ENCODE peak calls at places on chromosomes 13 and 19, in seven cellular contexts. S is Karpas-422; X is CD4-positive, alpha-beta T cell; W is aorta; D is neuronal stem cell; I is brain microvascular endothelial cell; Y is CD8-positive, alpha-beta memory T cell. Q is an unnamed sample.

GRCh38 chr13:30744056-30744684 is 8.8 kb downstream of the ALOX5AP start:
- DNase-seq in W (peak), S (peak), X (peak), D (no peak), Y (peak), I (peak), Q (no peak)

GRCh38 chr19:39223703-39224279 is 19.7 kb upstream of the SYCN start:
- DNase-seq in Y (no peak), W (no peak), X (no peak), D (peak), I (peak), S (peak), Q (no peak)

GRCh38 chr19:46232029-46232428 is 2.5 kb downstream of the IGFL1 start:
- DNase-seq in W (no peak), D (no peak), I (no peak), Y (no peak), X (no peak), S (no peak), Q (no peak)

GRCh38 chr13:40377783-40378182 is 288.7 kb downstream of the FOXO1 start:
- DNase-seq in S (no peak), D (no peak), W (no peak), Y (no peak), X (no peak), I (peak), Q (no peak)

GRCh38 chr13:21663197-21663596 is 7.7 kb upstream of the FGF9 start:
- DNase-seq in Y (no peak), I (no peak), X (no peak), S (peak), D (no peak), W (no peak), Q (no peak)

GRCh38 chr19:33878912-33879810 is 82.5 kb downstream of the KCTD15 start:
- DNase-seq in D (no peak), S (no peak), X (no peak), I (peak), W (no peak), Y (no peak), Q (no peak)

GRCh38 chr19:33292595-33293254 is 9.6 kb downstream of the CEBPA start:
- DNase-seq in I (no peak), W (peak), S (no peak), Y (no peak), D (no peak), X (no peak), Q (no peak)

GRCh38 chr19:30367001-30367400 is 5.2 kb upstream of the ZNF536 start:
- DNase-seq in W (no peak), D (no peak), I (no peak), S (no peak), X (no peak), Y (no peak), Q (no peak)

GRCh38 chr19:32652893-32653625 is 21.9 kb downstream of the ANKRD27 start:
- DNase-seq in S (no peak), I (peak), D (no peak), W (peak), X (no peak), Y (no peak), Q (peak)

GRCh38 chr19:44747739-44748425 is 626 bp upstream of the BCL3 start:
- DNase-seq in W (peak), S (peak), D (no peak), Y (no peak), X (peak), I (no peak), Q (no peak)

GRCh38 chr13:70729369-70729768 is 621.1 kb upstream of the KLHL1 start:
- DNase-seq in I (no peak), S (no peak), D (no peak), W (no peak), X (no peak), Y (no peak), Q (no peak)

GRCh38 chr13:33051632-33052031 is 35.4 kb downstream of the KL start:
- DNase-seq in I (no peak), Y (no peak), W (no peak), S (no peak), X (no peak), D (no peak), Q (no peak)

GRCh38 chr19:35716735-35716984 is 1.1 kb upstream of the KMT2B start:
- DNase-seq in W (peak), Y (no peak), S (peak), D (no peak), X (no peak), I (no peak), Q (no peak)

GRCh38 chr13:98563071-98563470 is 13.8 kb downstream of the STK24 start:
- DNase-seq in W (no peak), S (no peak), D (no peak), X (no peak), I (no peak), Y (no peak), Q (no peak)

GRCh38 chr19:4817467-4818277 is 13.8 kb downstream of the TICAM1 start:
- DNase-seq in I (no peak), S (no peak), X (no peak), Y (no peak), D (no peak), W (no peak), Q (no peak)

GRCh38 chr19:39499082-39499642 is 415 bp downstream of the DLL3 start:
- DNase-seq in X (no peak), Y (no peak), S (no peak), W (no peak), I (no peak), D (no peak), Q (no peak)

GRCh38 chr13:32901994-32902780 is 114.0 kb upstream of the KL start:
- DNase-seq in Y (no peak), D (no peak), S (no peak), X (no peak), W (no peak), I (no peak), Q (no peak)

GRCh38 chr19:12939292-12939606 is 840 bp downstream of the CALR start:
- DNase-seq in X (no peak), D (no peak), S (peak), I (peak), Y (peak), W (no peak), Q (no peak)

GRCh38 chr19:6161271-6161850 is 25.9 kb downstream of the ACSBG2 start:
- DNase-seq in D (no peak), X (peak), I (no peak), W (no peak), S (peak), Y (peak), Q (no peak)

GRCh38 chr19:29886535-29886934 is 55.5 kb upstream of the URI1 start:
- DNase-seq in W (no peak), X (no peak), I (no peak), S (no peak), D (no peak), Y (no peak), Q (no peak)

GRCh38 chr19:23002690-23003422 is at the start of gene ZNF728:
- DNase-seq in D (no peak), W (peak), X (no peak), Y (no peak), I (no peak), S (no peak), Q (peak)

GRCh38 chr13:114096811-114097503 is 35.5 kb downstream of the RASA3 start:
- DNase-seq in I (no peak), W (peak), D (no peak), Y (no peak), S (no peak), X (no peak), Q (no peak)

GRCh38 chr13:112687836-112688559 is 1.8 kb upstream of the ATP11A start:
- DNase-seq in D (no peak), X (no peak), S (no peak), Y (no peak), W (no peak), I (no peak), Q (no peak)

GRCh38 chr13:112686987-112687386 is 2.9 kb upstream of the ATP11A start:
- DNase-seq in S (no peak), D (no peak), Y (no peak), I (no peak), X (no peak), W (no peak), Q (no peak)

GRCh38 chr13:112690242-112690943 is 555 bp downstream of the ATP11A start:
- DNase-seq in I (no peak), Y (no peak), W (peak), D (no peak), S (no peak), X (no peak), Q (no peak)

GRCh38 chr13:112689498-112690241 is at the start of gene ATP11A:
- DNase-seq in W (peak), S (peak), D (peak), Y (peak), X (peak), I (peak), Q (peak)

GRCh38 chr13:112688560-112689497 is 1.0 kb upstream of the ATP11A start:
- DNase-seq in I (no peak), D (no peak), S (no peak), W (peak), X (peak), Y (no peak), Q (peak)
- H3K27ac ChIP-seq in I (no peak), D (peak), S (no peak), W (peak), X (peak), Y (peak), Q (peak)

DNA sequence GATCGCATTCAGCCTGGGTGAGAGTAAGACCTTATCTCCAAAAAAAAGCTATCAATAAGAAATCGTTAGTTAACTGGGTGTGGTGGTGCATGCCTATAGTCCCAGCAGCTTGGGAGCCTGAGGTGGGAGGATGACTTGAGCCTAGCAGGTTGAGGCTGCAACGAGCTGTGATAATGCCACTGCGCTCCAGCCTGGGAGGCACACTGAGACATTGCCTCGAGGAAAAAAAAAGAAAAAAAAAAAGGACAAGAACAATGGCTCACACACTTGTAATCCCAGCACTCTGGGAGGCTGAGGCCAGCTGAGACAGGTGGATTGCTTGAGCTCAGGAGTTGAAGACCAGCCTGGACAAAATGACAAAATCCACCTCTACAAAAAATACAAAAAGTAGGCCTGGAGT is 16.1 kb downstream of the PSPC1 start:
- DNase-seq in S (no peak), D (peak), X (no peak), W (no peak), I (no peak), Y (no peak), Q (no peak)
- H3K27ac ChIP-seq in S (no peak), D (no peak), X (no peak), W (no peak), I (no peak), Y (no peak), Q (no peak)

DNA sequence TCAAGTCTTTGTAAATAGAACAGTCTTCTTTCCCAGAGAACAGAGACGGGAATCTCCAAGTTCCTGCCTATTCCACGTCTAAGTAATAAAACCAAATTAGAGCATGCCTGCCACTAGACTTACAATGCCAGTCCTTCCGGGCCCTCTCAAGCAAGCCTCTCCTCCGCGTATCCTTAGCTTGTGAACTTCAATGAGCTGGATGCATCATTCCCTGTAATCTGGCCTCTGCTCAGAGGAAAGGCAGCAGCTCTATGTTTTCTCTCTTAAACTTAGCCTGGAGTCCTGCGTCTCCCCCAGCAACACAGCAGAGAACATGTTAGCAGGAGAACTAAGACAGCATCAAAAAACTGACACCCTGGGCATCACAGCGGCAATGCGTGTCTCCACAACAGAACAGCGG is 8.2 kb downstream of the NALCN start:
- DNase-seq in I (no peak), W (no peak), X (no peak), S (no peak), D (no peak), Y (no peak), Q (no peak)
- H3K27ac ChIP-seq in I (no peak), W (peak), X (no peak), S (no peak), D (no peak), Y (no peak), Q (no peak)

DNA sequence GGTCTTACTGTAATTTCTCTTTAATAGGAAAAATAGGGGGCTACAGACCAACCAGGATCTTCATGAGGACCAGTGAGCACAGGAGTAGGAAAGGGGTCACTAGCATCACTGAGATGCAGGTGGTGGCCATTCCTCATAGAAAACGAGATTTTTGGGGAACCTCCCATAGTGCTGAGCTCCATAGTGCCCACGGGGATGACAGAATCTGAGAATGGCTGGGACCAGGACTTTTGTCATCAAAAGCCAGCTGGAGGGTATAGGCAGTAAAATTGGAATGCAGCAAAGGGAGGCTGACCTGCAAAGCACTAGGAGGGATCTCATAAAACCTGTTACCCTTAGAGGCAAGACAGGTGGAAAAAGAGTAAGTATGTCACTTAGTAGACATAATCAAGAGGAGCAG is 28.4 kb upstream of the CEACAM21 start:
- DNase-seq in I (no peak), Y (no peak), D (no peak), X (no peak), S (no peak), W (no peak), Q (no peak)
- H3K27ac ChIP-seq in I (no peak), Y (no peak), D (no peak), X (peak), S (no peak), W (no peak), Q (no peak)

GRCh38 chr19:14118165-14119051 is 846 bp upstream of the PRKACA start:
- DNase-seq in Y (peak), W (peak), D (peak), I (peak), X (peak), S (peak), Q (peak)
- H3K27ac ChIP-seq in Y (peak), W (peak), D (peak), I (peak), X (peak), S (no peak), Q (peak)

GRCh38 chr13:35278917-35279316 is 197.6 kb downstream of the MAB21L1 start:
- DNase-seq in S (no peak), Y (no peak), X (no peak), I (no peak), W (no peak), D (no peak), Q (no peak)

GRCh38 chr13:35285677-35286076 is 190.8 kb downstream of the MAB21L1 start:
- DNase-seq in S (no peak), W (no peak), D (no peak), Y (no peak), X (no peak), I (no peak), Q (no peak)

GRCh38 chr13:35279500-35279899 is 197.0 kb downstream of the MAB21L1 start:
- DNase-seq in D (no peak), Y (no peak), W (no peak), X (no peak), S (no peak), I (no peak), Q (no peak)

DNA sequence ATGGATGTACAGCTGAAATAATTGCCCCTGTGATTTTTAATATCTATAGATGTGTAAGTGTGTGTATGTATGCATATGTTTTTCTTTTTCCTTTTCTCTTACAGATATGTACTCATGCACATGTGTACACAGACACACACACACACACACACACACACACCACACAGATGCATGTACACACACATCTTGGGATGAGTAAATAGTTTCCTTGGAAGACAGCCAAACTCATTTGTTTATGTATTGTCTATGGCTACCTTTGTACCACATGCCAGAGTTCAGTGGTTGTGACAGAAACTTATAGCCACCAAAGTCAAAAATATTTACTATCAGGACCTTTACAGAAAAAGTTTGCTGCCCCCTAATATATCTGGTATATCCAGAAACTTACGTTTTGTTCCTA is 192.6 kb downstream of the MAB21L1 start:
- DNase-seq in Y (no peak), I (no peak), W (no peak), X (no peak), D (no peak), S (no peak), Q (no peak)
- H3K27ac ChIP-seq in Y (no peak), I (no peak), W (no peak), X (no peak), D (no peak), S (no peak), Q (no peak)

GRCh38 chr19:15253513-15253912 is 21.3 kb upstream of the EPHX3 start:
- DNase-seq in X (no peak), D (no peak), I (no peak), Y (no peak), W (peak), S (no peak), Q (no peak)
- H3K27ac ChIP-seq in X (no peak), D (no peak), I (no peak), Y (no peak), W (peak), S (no peak), Q (no peak)

DNA sequence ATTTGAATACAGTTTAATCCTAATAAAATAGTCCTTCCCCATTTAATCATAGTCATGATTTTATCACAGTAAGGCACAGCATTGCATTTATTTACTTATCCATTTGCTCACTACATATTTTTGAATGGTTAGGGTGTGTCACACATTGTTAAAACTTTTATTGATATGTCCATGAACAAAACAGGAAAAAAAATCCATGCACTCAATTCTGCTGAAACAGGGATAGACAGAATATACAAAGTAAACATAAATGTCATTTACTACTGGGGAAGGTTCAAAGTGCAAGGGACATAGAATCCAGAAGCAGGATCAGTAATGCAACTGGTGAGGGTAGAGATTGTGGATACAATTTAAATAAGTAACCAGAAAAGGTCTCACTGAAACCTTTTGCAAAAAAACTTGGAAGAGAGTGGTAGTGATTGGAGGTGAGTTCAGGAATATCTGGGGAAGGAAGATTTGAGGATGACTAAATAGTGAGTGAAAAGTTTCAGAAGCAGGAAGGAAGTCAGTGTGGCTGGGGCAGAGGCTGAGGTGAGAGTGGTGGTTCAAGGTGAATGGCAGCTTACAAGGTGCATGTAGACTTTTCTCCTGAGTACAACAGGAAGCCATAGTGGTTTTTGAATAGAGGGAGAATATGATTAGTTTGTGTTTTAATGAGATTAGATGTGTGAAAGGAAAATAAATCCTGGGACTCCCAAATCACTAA is 387.2 kb upstream of the ATXN8OS start:
- DNase-seq in X (no peak), W (no peak), I (no peak), S (no peak), D (no peak), Y (no peak), Q (no peak)
- H3K27ac ChIP-seq in X (no peak), W (no peak), I (no peak), S (no peak), D (no peak), Y (no peak), Q (no peak)

GRCh38 chr19:49616532-49616931 is 23.4 kb downstream of the RRAS start:
- DNase-seq in W (no peak), I (no peak), X (no peak), D (no peak), S (no peak), Y (no peak), Q (no peak)
- H3K27ac ChIP-seq in W (no peak), I (no peak), X (no peak), D (no peak), S (no peak), Y (no peak), Q (no peak)

GRCh38 chr19:10727599-10728250 is 9.8 kb downstream of the DNM2 start:
- DNase-seq in X (no peak), Y (no peak), I (no peak), D (no peak), S (no peak), W (no peak), Q (no peak)
- H3K27ac ChIP-seq in X (no peak), Y (no peak), I (no peak), D (no peak), S (no peak), W (no peak), Q (peak)

Q was measured in substantia nigra.